ENCODE peak calls at places on chromosome 3, in ten cellular contexts. One of them, this sample, is unnamed. For H3K4me1, the result is how much of the 10 kb centered on the place peaks cover.

GRCh38 chr3:157029365-157029790 is 130.6 kb downstream of the CCNL1 start:
- DNase-seq in endothelial cell of umbilical vein: no peak
- DNase-seq in left lung: no peak
- DNase-seq in SJCRH30: no peak
- DNase-seq in hepatocyte: no peak
- DNase-seq in OCI-LY7: no peak
- DNase-seq in ovary: no peak
- DNase-seq in CD8-positive, alpha-beta memory T cell: no peak
- DNase-seq in A549: no peak
- DNase-seq in CD8-positive, alpha-beta T cell: no peak
- DNase-seq in this sample: no peak

GRCh38 chr3:146968204-146968651 is 363.1 kb upstream of the PLSCR5 start:
- DNase-seq in endothelial cell of umbilical vein: peak
- DNase-seq in left lung: no peak
- DNase-seq in SJCRH30: peak
- DNase-seq in hepatocyte: no peak
- DNase-seq in OCI-LY7: no peak
- DNase-seq in ovary: no peak
- DNase-seq in CD8-positive, alpha-beta memory T cell: no peak
- DNase-seq in A549: no peak
- DNase-seq in CD8-positive, alpha-beta T cell: no peak
- DNase-seq in this sample: no peak

GRCh38 chr3:80275120-80275519 is 507.3 kb upstream of the ROBO1 start:
- DNase-seq in endothelial cell of umbilical vein: no peak
- DNase-seq in left lung: no peak
- DNase-seq in SJCRH30: no peak
- DNase-seq in hepatocyte: no peak
- DNase-seq in OCI-LY7: no peak
- DNase-seq in ovary: no peak
- DNase-seq in CD8-positive, alpha-beta memory T cell: no peak
- DNase-seq in A549: no peak
- DNase-seq in CD8-positive, alpha-beta T cell: no peak
- DNase-seq in this sample: no peak

GRCh38 chr3:52532517-52532837 is 1.2 kb downstream of the NT5DC2 start:
- DNase-seq in endothelial cell of umbilical vein: peak
- DNase-seq in left lung: peak
- DNase-seq in SJCRH30: peak
- DNase-seq in hepatocyte: peak
- DNase-seq in OCI-LY7: peak
- DNase-seq in ovary: no peak
- DNase-seq in CD8-positive, alpha-beta memory T cell: peak
- DNase-seq in A549: no peak
- DNase-seq in CD8-positive, alpha-beta T cell: peak
- DNase-seq in this sample: no peak

GRCh38 chr3:57910988-57911387 is 97.2 kb upstream of the FLNB start:
- DNase-seq in endothelial cell of umbilical vein: peak
- DNase-seq in left lung: no peak
- DNase-seq in SJCRH30: peak
- DNase-seq in hepatocyte: no peak
- DNase-seq in OCI-LY7: peak
- DNase-seq in ovary: no peak
- DNase-seq in CD8-positive, alpha-beta memory T cell: peak
- DNase-seq in A549: peak
- DNase-seq in CD8-positive, alpha-beta T cell: no peak
- DNase-seq in this sample: no peak

GRCh38 chr3:16811950-16812349 is 72.8 kb upstream of the PLCL2 start:
- DNase-seq in endothelial cell of umbilical vein: no peak
- DNase-seq in left lung: no peak
- DNase-seq in SJCRH30: no peak
- DNase-seq in hepatocyte: no peak
- DNase-seq in OCI-LY7: no peak
- DNase-seq in ovary: no peak
- DNase-seq in CD8-positive, alpha-beta memory T cell: no peak
- DNase-seq in A549: no peak
- DNase-seq in CD8-positive, alpha-beta T cell: no peak
- DNase-seq in this sample: no peak

GRCh38 chr3:112555535-112556170 is 6.1 kb downstream of the ATG3 start:
- DNase-seq in endothelial cell of umbilical vein: peak
- DNase-seq in left lung: no peak
- DNase-seq in SJCRH30: no peak
- DNase-seq in hepatocyte: no peak
- DNase-seq in OCI-LY7: no peak
- DNase-seq in ovary: no peak
- DNase-seq in CD8-positive, alpha-beta memory T cell: no peak
- DNase-seq in A549: no peak
- DNase-seq in CD8-positive, alpha-beta T cell: no peak
- DNase-seq in this sample: no peak

GRCh38 chr3:115500795-115501194 is 122.5 kb upstream of the GAP43 start:
- DNase-seq in endothelial cell of umbilical vein: peak
- DNase-seq in left lung: no peak
- DNase-seq in SJCRH30: no peak
- DNase-seq in hepatocyte: no peak
- DNase-seq in OCI-LY7: no peak
- DNase-seq in ovary: no peak
- DNase-seq in CD8-positive, alpha-beta memory T cell: no peak
- DNase-seq in A549: no peak
- DNase-seq in CD8-positive, alpha-beta T cell: no peak
- DNase-seq in this sample: no peak

GRCh38 chr3:38307599-38307998 is 25.5 kb downstream of the SLC22A14 start:
- DNase-seq in endothelial cell of umbilical vein: no peak
- DNase-seq in left lung: no peak
- DNase-seq in SJCRH30: no peak
- DNase-seq in hepatocyte: no peak
- DNase-seq in OCI-LY7: no peak
- DNase-seq in ovary: no peak
- DNase-seq in CD8-positive, alpha-beta memory T cell: no peak
- DNase-seq in A549: no peak
- DNase-seq in CD8-positive, alpha-beta T cell: no peak
- DNase-seq in this sample: no peak

GRCh38 chr3:71725279-71725991 is at the start of gene EIF4E3:
- DNase-seq in endothelial cell of umbilical vein: no peak
- DNase-seq in left lung: no peak
- DNase-seq in SJCRH30: peak
- DNase-seq in hepatocyte: peak
- DNase-seq in OCI-LY7: no peak
- DNase-seq in ovary: peak
- DNase-seq in CD8-positive, alpha-beta memory T cell: peak
- DNase-seq in A549: no peak
- DNase-seq in CD8-positive, alpha-beta T cell: peak
- DNase-seq in this sample: no peak

GRCh38 chr3:71724584-71725278 is 471 bp downstream of the EIF4E3 start:
- DNase-seq in endothelial cell of umbilical vein: no peak
- DNase-seq in left lung: peak
- DNase-seq in SJCRH30: peak
- DNase-seq in hepatocyte: peak
- DNase-seq in OCI-LY7: no peak
- DNase-seq in ovary: peak
- DNase-seq in CD8-positive, alpha-beta memory T cell: peak
- DNase-seq in A549: peak
- DNase-seq in CD8-positive, alpha-beta T cell: peak
- DNase-seq in this sample: no peak

GRCh38 chr3:71723452-71724170 is 1.6 kb downstream of the EIF4E3 start:
- DNase-seq in endothelial cell of umbilical vein: no peak
- DNase-seq in left lung: no peak
- DNase-seq in SJCRH30: no peak
- DNase-seq in hepatocyte: no peak
- DNase-seq in OCI-LY7: no peak
- DNase-seq in ovary: no peak
- DNase-seq in CD8-positive, alpha-beta memory T cell: peak
- DNase-seq in A549: no peak
- DNase-seq in CD8-positive, alpha-beta T cell: no peak
- DNase-seq in this sample: no peak

GRCh38 chr3:71722693-71723092 is 2.5 kb downstream of the EIF4E3 start:
- DNase-seq in endothelial cell of umbilical vein: no peak
- DNase-seq in left lung: no peak
- DNase-seq in SJCRH30: no peak
- DNase-seq in hepatocyte: no peak
- DNase-seq in OCI-LY7: no peak
- DNase-seq in ovary: no peak
- DNase-seq in CD8-positive, alpha-beta memory T cell: no peak
- DNase-seq in A549: no peak
- DNase-seq in CD8-positive, alpha-beta T cell: no peak
- DNase-seq in this sample: no peak

GRCh38 chr3:71724171-71724453 is 1.1 kb downstream of the EIF4E3 start:
- DNase-seq in endothelial cell of umbilical vein: no peak
- DNase-seq in left lung: no peak
- DNase-seq in SJCRH30: no peak
- DNase-seq in hepatocyte: no peak
- DNase-seq in OCI-LY7: no peak
- DNase-seq in ovary: no peak
- DNase-seq in CD8-positive, alpha-beta memory T cell: no peak
- DNase-seq in A549: no peak
- DNase-seq in CD8-positive, alpha-beta T cell: no peak
- DNase-seq in this sample: no peak
- H3K4me1 ChIP-seq in endothelial cell of umbilical vein: under half
- H3K4me1 ChIP-seq in left lung: under half
- H3K4me1 ChIP-seq in SJCRH30: under half
- H3K4me1 ChIP-seq in hepatocyte: under half
- H3K4me1 ChIP-seq in OCI-LY7: under half
- H3K4me1 ChIP-seq in ovary: under half
- H3K4me1 ChIP-seq in CD8-positive, alpha-beta memory T cell: half or more
- H3K4me1 ChIP-seq in A549: under half
- H3K4me1 ChIP-seq in CD8-positive, alpha-beta T cell: half or more
- H3K4me1 ChIP-seq in this sample: under half

GRCh38 chr3:44955917-44956316 is 20.1 kb downstream of the ZDHHC3 start:
- DNase-seq in endothelial cell of umbilical vein: no peak
- DNase-seq in left lung: no peak
- DNase-seq in SJCRH30: no peak
- DNase-seq in hepatocyte: no peak
- DNase-seq in OCI-LY7: no peak
- DNase-seq in ovary: no peak
- DNase-seq in CD8-positive, alpha-beta memory T cell: no peak
- DNase-seq in A549: no peak
- DNase-seq in CD8-positive, alpha-beta T cell: no peak
- DNase-seq in this sample: no peak
- H3K4me1 ChIP-seq in endothelial cell of umbilical vein: under half
- H3K4me1 ChIP-seq in left lung: under half
- H3K4me1 ChIP-seq in SJCRH30: under half
- H3K4me1 ChIP-seq in hepatocyte: under half
- H3K4me1 ChIP-seq in OCI-LY7: under half
- H3K4me1 ChIP-seq in ovary: under half
- H3K4me1 ChIP-seq in CD8-positive, alpha-beta memory T cell: under half
- H3K4me1 ChIP-seq in A549: under half
- H3K4me1 ChIP-seq in CD8-positive, alpha-beta T cell: under half
- H3K4me1 ChIP-seq in this sample: under half

DNA sequence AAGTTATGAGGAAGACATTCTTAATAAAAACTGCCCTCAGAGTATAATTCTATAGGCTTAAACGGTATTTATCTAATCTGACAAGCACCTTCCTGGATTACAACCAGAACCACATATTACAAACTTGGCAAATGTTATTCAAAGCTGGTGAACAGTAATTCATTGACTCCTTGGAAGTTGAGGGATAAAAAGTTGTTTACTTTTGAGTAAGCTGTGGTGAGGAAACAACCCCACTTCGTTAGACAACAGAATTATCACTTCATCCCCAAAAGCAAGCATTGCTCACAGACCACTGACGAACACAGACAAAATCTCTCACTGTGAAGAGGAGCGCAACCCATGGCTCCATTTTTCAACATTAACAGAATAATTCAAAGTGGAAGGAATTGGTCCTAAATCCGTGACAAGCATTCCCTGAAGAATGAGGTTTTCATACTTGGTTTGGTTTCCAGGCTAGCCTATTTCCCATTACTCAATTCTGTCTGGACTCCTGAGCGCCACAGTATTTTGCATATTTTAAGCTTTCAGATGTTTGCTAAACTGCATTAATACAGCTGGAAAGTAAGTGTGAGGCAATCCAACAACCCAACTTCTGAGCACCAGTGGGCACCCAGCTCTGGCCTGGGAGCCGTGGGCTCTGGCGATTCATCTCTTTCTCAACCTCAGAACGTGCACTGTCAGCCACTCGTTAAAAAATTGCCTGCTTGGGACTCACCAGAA is 32.6 kb downstream of the LRIG1 start:
- DNase-seq in endothelial cell of umbilical vein: no peak
- DNase-seq in left lung: no peak
- DNase-seq in SJCRH30: no peak
- DNase-seq in hepatocyte: no peak
- DNase-seq in OCI-LY7: no peak
- DNase-seq in ovary: no peak
- DNase-seq in CD8-positive, alpha-beta memory T cell: no peak
- DNase-seq in A549: no peak
- DNase-seq in CD8-positive, alpha-beta T cell: no peak
- DNase-seq in this sample: no peak
- H3K4me1 ChIP-seq in endothelial cell of umbilical vein: under half
- H3K4me1 ChIP-seq in left lung: under half
- H3K4me1 ChIP-seq in SJCRH30: under half
- H3K4me1 ChIP-seq in hepatocyte: under half
- H3K4me1 ChIP-seq in OCI-LY7: half or more
- H3K4me1 ChIP-seq in ovary: under half
- H3K4me1 ChIP-seq in CD8-positive, alpha-beta memory T cell: under half
- H3K4me1 ChIP-seq in A549: under half
- H3K4me1 ChIP-seq in CD8-positive, alpha-beta T cell: under half
- H3K4me1 ChIP-seq in this sample: half or more

DNA sequence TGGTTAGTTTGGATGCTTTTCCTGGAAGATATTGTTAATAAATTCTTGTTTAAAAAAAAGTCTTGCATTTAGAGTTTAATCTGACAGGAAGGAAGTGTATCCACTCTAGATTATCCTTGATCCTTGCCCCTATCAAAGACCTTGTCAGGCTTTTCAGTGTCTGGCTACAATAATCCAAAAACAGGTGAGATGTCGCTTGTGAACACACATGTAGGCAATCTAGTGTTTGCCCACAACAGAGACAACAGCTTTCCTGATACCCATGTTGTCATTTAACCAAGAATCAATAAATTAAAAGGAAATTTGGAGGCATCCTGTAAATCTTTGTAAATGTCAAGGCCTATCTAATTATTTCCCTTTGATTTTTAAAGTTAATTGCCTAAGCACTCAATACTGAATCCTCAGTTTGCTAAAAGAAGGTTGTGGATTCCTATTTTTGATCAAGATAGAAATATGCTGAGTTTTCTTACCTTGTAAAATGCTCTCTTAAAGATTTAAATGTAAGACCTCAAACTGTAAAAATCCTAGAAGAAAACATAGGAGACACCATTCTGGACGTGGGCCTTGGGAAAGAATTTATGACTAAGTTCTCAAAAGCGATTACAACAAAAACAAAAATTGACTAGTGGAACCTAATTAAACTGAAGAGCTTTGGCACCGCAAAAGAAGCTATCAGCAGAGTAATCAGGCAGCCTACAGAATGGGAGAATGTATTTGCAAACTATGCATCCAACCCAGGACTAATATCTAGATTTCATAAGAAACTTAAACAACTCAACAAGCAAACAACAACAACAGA is 207.7 kb downstream of the NAALADL2 start:
- DNase-seq in endothelial cell of umbilical vein: no peak
- DNase-seq in left lung: no peak
- DNase-seq in SJCRH30: no peak
- DNase-seq in hepatocyte: no peak
- DNase-seq in OCI-LY7: no peak
- DNase-seq in ovary: no peak
- DNase-seq in CD8-positive, alpha-beta memory T cell: no peak
- DNase-seq in A549: no peak
- DNase-seq in CD8-positive, alpha-beta T cell: no peak
- DNase-seq in this sample: no peak
- H3K4me1 ChIP-seq in endothelial cell of umbilical vein: under half
- H3K4me1 ChIP-seq in left lung: under half
- H3K4me1 ChIP-seq in SJCRH30: under half
- H3K4me1 ChIP-seq in hepatocyte: under half
- H3K4me1 ChIP-seq in OCI-LY7: under half
- H3K4me1 ChIP-seq in ovary: under half
- H3K4me1 ChIP-seq in CD8-positive, alpha-beta memory T cell: under half
- H3K4me1 ChIP-seq in A549: under half
- H3K4me1 ChIP-seq in CD8-positive, alpha-beta T cell: under half
- H3K4me1 ChIP-seq in this sample: under half

This sample was measured in esophagus squamous epithelium.